ENCODE peak calls at places on chromosomes 1 and 21, in nine cellular contexts. J, U, B, N, E, Q, V, K and S are unnamed samples.

GRCh38 chr1:195909061-195909460 is 699.2 kb downstream of the KCNT2 start:
- DNase-seq in J (no peak), U (no peak), B (peak; percentile 54), N (peak; percentile 31), E (no peak), Q (no peak), V (no peak), K (no peak), S (no peak)

GRCh38 chr1:236508593-236509027 is 15.2 kb upstream of the LGALS8 start:
- DNase-seq in J (no peak), U (no peak), B (no peak), N (no peak), E (no peak), Q (no peak), V (no peak), K (no peak), S (no peak)

GRCh38 chr1:116476321-116476720 is 94.5 kb downstream of the CD58 start:
- DNase-seq in J (no peak), U (no peak), B (no peak), N (no peak), E (no peak), Q (no peak), V (no peak), K (no peak), S (no peak)

GRCh38 chr21:29342394-29342957 is 43.8 kb downstream of the BACH1 start:
- DNase-seq in J (peak; percentile 72), U (no peak), B (peak; percentile 93), N (peak; percentile 99), E (peak; percentile 91), Q (peak; percentile 77), V (peak; percentile 55), K (no peak), S (no peak)

GRCh38 chr21:37227071-37228002 is 39.8 kb downstream of the VPS26C start:
- DNase-seq in J (no peak), U (no peak), B (no peak), N (no peak), E (no peak), Q (no peak), V (no peak), K (no peak), S (no peak)

GRCh38 chr1:38735651-38736161 is 123.9 kb downstream of the RRAGC start:
- DNase-seq in J (no peak), U (no peak), B (no peak), N (peak; percentile 81), E (peak; percentile 79), Q (no peak), V (no peak), K (no peak), S (no peak)

GRCh38 chr1:6783956-6784559 is 1.2 kb upstream of the CAMTA1 start:
- DNase-seq in J (no peak), U (no peak), B (no peak), N (no peak), E (peak; percentile 22), Q (no peak), V (no peak), K (no peak), S (no peak)

GRCh38 chr1:110878993-110879392 is 6.0 kb downstream of the CD53 start:
- DNase-seq in J (no peak), U (no peak), B (no peak), N (no peak), E (no peak), Q (no peak), V (no peak), K (no peak), S (no peak)

GRCh38 chr1:96130432-96130831 is 591.2 kb upstream of the PTBP2 start:
- DNase-seq in J (no peak), U (no peak), B (no peak), N (no peak), E (no peak), Q (no peak), V (no peak), K (no peak), S (no peak)

GRCh38 chr21:15309721-15310120 is 244.9 kb upstream of the NRIP1 start:
- DNase-seq in J (no peak), U (peak; percentile 35), B (no peak), N (no peak), E (peak; percentile 69), Q (no peak), V (no peak), K (no peak), S (no peak)

GRCh38 chr1:72283204-72284083 is 1.1 kb upstream of the NEGR1 start:
- DNase-seq in J (no peak), U (peak; percentile 52), B (peak; percentile 94), N (peak; percentile 67), E (peak; percentile 82), Q (no peak), V (no peak), K (peak; percentile 34), S (no peak)

GRCh38 chr1:32924881-32925344 is 23.7 kb upstream of the TMEM54 start:
- DNase-seq in J (no peak), U (no peak), B (no peak), N (no peak), E (no peak), Q (no peak), V (no peak), K (peak; percentile 78), S (no peak)

GRCh38 chr1:40315239-40315794 is 1.8 kb downstream of the COL9A2 start:
- DNase-seq in J (peak; percentile 46), U (peak; percentile 79), B (peak; percentile 90), N (peak; percentile 83), E (peak; percentile 93), Q (peak; percentile 59), V (peak; percentile 45), K (peak; percentile 89), S (peak; percentile 51)

GRCh38 chr21:43278359-43278758 is 109.6 kb downstream of the CRYAA start:
- DNase-seq in J (no peak), U (no peak), B (no peak), N (no peak), E (no peak), Q (no peak), V (no peak), K (no peak), S (no peak)

GRCh38 chr21:45883090-45883489 is 98.5 kb upstream of the COL6A1 start:
- DNase-seq in J (no peak), U (no peak), B (no peak), N (no peak), E (no peak), Q (no peak), V (no peak), K (no peak), S (no peak)

GRCh38 chr21:45877160-45877438 is 104.5 kb upstream of the COL6A1 start:
- DNase-seq in J (no peak), U (no peak), B (no peak), N (no peak), E (no peak), Q (no peak), V (no peak), K (no peak), S (no peak)

GRCh38 chr21:45882641-45883040 is 98.9 kb upstream of the COL6A1 start:
- DNase-seq in J (no peak), U (no peak), B (no peak), N (no peak), E (no peak), Q (no peak), V (no peak), K (no peak), S (no peak)

GRCh38 chr21:45877821-45878469 is 103.6 kb upstream of the COL6A1 start:
- DNase-seq in J (no peak), U (no peak), B (peak; percentile 24), N (no peak), E (peak; percentile 28), Q (no peak), V (no peak), K (no peak), S (no peak)

GRCh38 chr21:45880097-45881068 is 101.2 kb upstream of the COL6A1 start:
- DNase-seq in J (peak; percentile 56), U (peak; percentile 46), B (peak; percentile 88), N (peak; percentile 58), E (peak; percentile 84), Q (no peak), V (no peak), K (peak; percentile 85), S (peak; percentile 78)
- TF ChIP-seq CTCF in J (peak; percentile 78), U (peak; percentile 58), B (peak; percentile 74), N (peak; percentile 56), E (peak; percentile 76), Q (peak; percentile 69), V (peak; percentile 70), K (peak; percentile 64), S (no peak)

GRCh38 chr1:182715531-182715930 is 31.1 kb upstream of the RGS8 start:
- DNase-seq in J (no peak), U (no peak), B (no peak), N (no peak), E (no peak), Q (no peak), V (no peak), K (no peak), S (no peak)

GRCh38 chr1:182720465-182720864 is 36.1 kb upstream of the RGS8 start:
- DNase-seq in J (no peak), U (no peak), B (peak; percentile 11), N (peak; percentile 10), E (peak; percentile 15), Q (no peak), V (no peak), K (no peak), S (no peak)

GRCh38 chr1:182721525-182721924 is 37.1 kb upstream of the RGS8 start:
- DNase-seq in J (no peak), U (no peak), B (no peak), N (no peak), E (no peak), Q (no peak), V (no peak), K (no peak), S (no peak)

GRCh38 chr1:182716740-182717720 is 32.6 kb upstream of the RGS8 start:
- DNase-seq in J (no peak), U (no peak), B (no peak), N (no peak), E (no peak), Q (no peak), V (no peak), K (no peak), S (no peak)

DNA sequence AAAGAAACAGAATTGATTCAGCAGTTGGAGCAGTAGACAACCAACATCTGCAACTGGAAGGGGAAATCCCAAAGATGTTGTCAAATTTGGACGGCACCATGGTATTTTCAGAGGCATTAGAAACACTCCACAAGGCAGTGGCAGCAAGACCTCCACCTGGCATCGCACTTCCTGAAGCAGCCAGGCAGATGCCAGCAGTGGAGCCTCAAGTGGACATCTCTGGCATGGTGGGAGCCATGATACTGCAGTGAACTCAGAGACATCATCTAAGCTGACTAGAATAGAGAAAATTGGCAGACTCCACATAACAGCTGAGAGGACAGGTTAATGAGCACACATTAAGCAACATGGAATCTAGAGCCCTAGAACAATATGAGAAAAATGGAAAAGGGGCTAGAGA is 33.9 kb upstream of the RGS8 start:
- DNase-seq in J (no peak), U (no peak), B (no peak), N (no peak), E (no peak), Q (no peak), V (no peak), K (no peak), S (no peak)
- TF ChIP-seq CTCF in J (no peak), U (no peak), B (no peak), N (no peak), E (no peak), Q (no peak), V (no peak), K (no peak), S (no peak)

GRCh38 chr1:245797592-245798366 is 643.0 kb downstream of the KIF26B start:
- DNase-seq in J (no peak), U (no peak), B (no peak), N (no peak), E (peak; percentile 22), Q (no peak), V (no peak), K (peak; percentile 71), S (no peak)
- TF ChIP-seq CTCF in J (peak; percentile 42), U (no peak), B (peak; percentile 29), N (peak; percentile 38), E (peak; percentile 36), Q (peak; percentile 33), V (peak; percentile 37), K (peak; percentile 76), S (no peak)

GRCh38 chr1:1019122-1019999 is 559 bp upstream of the AGRN start:
- DNase-seq in J (no peak), U (peak; percentile 85), B (peak; percentile 93), N (peak; percentile 75), E (peak; percentile 92), Q (peak; percentile 67), V (no peak), K (peak; percentile 78), S (peak; percentile 44)
- TF ChIP-seq CTCF in J (peak; percentile 33), U (peak; percentile 32), B (peak; percentile 35), N (peak; percentile 52), E (peak; percentile 40), Q (peak; percentile 33), V (peak; percentile 38), K (no peak), S (no peak)